ENCODE peak calls at places on chromosomes 6 and 20, in seven cellular contexts. One of them, this sample, is unnamed. For H3K36me3, the result is how much of the 10 kb centered on the place peaks cover.

GRCh38 chr6:90295854-90296345 is 743 bp downstream of the BACH2 start:
- DNase-seq in K562: peak
- DNase-seq in GM06990: peak
- DNase-seq in spleen: peak
- DNase-seq in heart left ventricle: peak
- DNase-seq in hepatocyte: peak
- DNase-seq in heart right ventricle: peak
- DNase-seq in this sample: peak

GRCh38 chr6:130981409-130981808 is 81.6 kb downstream of the EPB41L2 start:
- DNase-seq in hepatocyte: peak
- DNase-seq in GM06990: no peak
- DNase-seq in heart right ventricle: peak
- DNase-seq in K562: no peak
- DNase-seq in spleen: no peak
- DNase-seq in heart left ventricle: peak
- DNase-seq in this sample: no peak

GRCh38 chr6:132357120-132357519 is 44.2 kb downstream of the MOXD1 start:
- DNase-seq in heart right ventricle: no peak
- DNase-seq in GM06990: no peak
- DNase-seq in K562: no peak
- DNase-seq in spleen: no peak
- DNase-seq in heart left ventricle: no peak
- DNase-seq in hepatocyte: no peak
- DNase-seq in this sample: no peak

GRCh38 chr20:9280654-9281053 is 211.8 kb downstream of the PLCB4 start:
- DNase-seq in heart right ventricle: no peak
- DNase-seq in spleen: no peak
- DNase-seq in K562: no peak
- DNase-seq in hepatocyte: no peak
- DNase-seq in GM06990: no peak
- DNase-seq in heart left ventricle: no peak
- DNase-seq in this sample: no peak

GRCh38 chr20:47235111-47235510 is 121.4 kb downstream of the ZMYND8 start:
- DNase-seq in heart right ventricle: no peak
- DNase-seq in hepatocyte: no peak
- DNase-seq in heart left ventricle: no peak
- DNase-seq in GM06990: no peak
- DNase-seq in spleen: no peak
- DNase-seq in K562: no peak
- DNase-seq in this sample: no peak

GRCh38 chr20:45779011-45779915 is 12.4 kb downstream of the WFDC3 start:
- DNase-seq in spleen: no peak
- DNase-seq in hepatocyte: peak
- DNase-seq in heart right ventricle: peak
- DNase-seq in heart left ventricle: peak
- DNase-seq in GM06990: no peak
- DNase-seq in K562: no peak
- DNase-seq in this sample: no peak

GRCh38 chr20:37414133-37414532 is 68.2 kb downstream of the SRC start:
- DNase-seq in GM06990: no peak
- DNase-seq in K562: no peak
- DNase-seq in heart right ventricle: no peak
- DNase-seq in hepatocyte: no peak
- DNase-seq in heart left ventricle: no peak
- DNase-seq in spleen: no peak
- DNase-seq in this sample: no peak

GRCh38 chr20:25057234-25058050 is 497 bp downstream of the ACSS1 start:
- DNase-seq in spleen: peak
- DNase-seq in GM06990: peak
- DNase-seq in hepatocyte: peak
- DNase-seq in heart left ventricle: peak
- DNase-seq in K562: peak
- DNase-seq in heart right ventricle: peak
- DNase-seq in this sample: peak

GRCh38 chr6:53598584-53598983 is 53.7 kb upstream of the GCLC start:
- DNase-seq in hepatocyte: peak
- DNase-seq in heart left ventricle: no peak
- DNase-seq in K562: no peak
- DNase-seq in heart right ventricle: no peak
- DNase-seq in spleen: no peak
- DNase-seq in GM06990: no peak
- DNase-seq in this sample: no peak

GRCh38 chr6:68559052-68559451 is 76.0 kb upstream of the ADGRB3 start:
- DNase-seq in K562: no peak
- DNase-seq in heart left ventricle: no peak
- DNase-seq in GM06990: no peak
- DNase-seq in hepatocyte: no peak
- DNase-seq in heart right ventricle: no peak
- DNase-seq in spleen: no peak
- DNase-seq in this sample: peak
- TF ChIP-seq CTCF in K562: no peak
- TF ChIP-seq CTCF in heart left ventricle: no peak
- TF ChIP-seq CTCF in GM06990: no peak
- TF ChIP-seq CTCF in hepatocyte: no peak
- TF ChIP-seq CTCF in heart right ventricle: no peak
- TF ChIP-seq CTCF in spleen: no peak
- TF ChIP-seq CTCF in this sample: no peak

GRCh38 chr6:25136879-25137278 is 142.3 kb upstream of the CARMIL1 start:
- DNase-seq in heart left ventricle: peak
- DNase-seq in spleen: no peak
- DNase-seq in heart right ventricle: peak
- DNase-seq in K562: no peak
- DNase-seq in hepatocyte: no peak
- DNase-seq in GM06990: no peak
- DNase-seq in this sample: no peak
- H3K4me3 ChIP-seq in heart left ventricle: peak
- H3K4me3 ChIP-seq in spleen: peak
- H3K4me3 ChIP-seq in heart right ventricle: peak
- H3K4me3 ChIP-seq in K562: no peak
- H3K4me3 ChIP-seq in hepatocyte: no peak
- H3K4me3 ChIP-seq in GM06990: peak
- H3K4me3 ChIP-seq in this sample: no peak

GRCh38 chr6:43202451-43202850 is 20.5 kb downstream of the CUL9 start:
- DNase-seq in K562: no peak
- DNase-seq in spleen: no peak
- DNase-seq in hepatocyte: no peak
- DNase-seq in GM06990: no peak
- DNase-seq in heart right ventricle: no peak
- DNase-seq in heart left ventricle: no peak
- DNase-seq in this sample: no peak
- H3K36me3 ChIP-seq in K562: under half
- H3K36me3 ChIP-seq in spleen: under half
- H3K36me3 ChIP-seq in hepatocyte: under half
- H3K36me3 ChIP-seq in GM06990: under half
- H3K36me3 ChIP-seq in heart right ventricle: half or more
- H3K36me3 ChIP-seq in heart left ventricle: under half
- H3K36me3 ChIP-seq in this sample: under half

GRCh38 chr20:50277064-50277415 is 86.4 kb downstream of the CEBPB start:
- DNase-seq in GM06990: no peak
- DNase-seq in heart left ventricle: no peak
- DNase-seq in spleen: peak
- DNase-seq in hepatocyte: no peak
- DNase-seq in K562: no peak
- DNase-seq in heart right ventricle: no peak
- DNase-seq in this sample: no peak

GRCh38 chr20:50279988-50280850 is 89.6 kb downstream of the CEBPB start:
- DNase-seq in heart left ventricle: no peak
- DNase-seq in hepatocyte: no peak
- DNase-seq in spleen: peak
- DNase-seq in GM06990: no peak
- DNase-seq in heart right ventricle: no peak
- DNase-seq in K562: no peak
- DNase-seq in this sample: no peak

GRCh38 chr20:50277460-50278376 is 87.1 kb downstream of the CEBPB start:
- DNase-seq in spleen: peak
- DNase-seq in K562: no peak
- DNase-seq in heart right ventricle: no peak
- DNase-seq in heart left ventricle: no peak
- DNase-seq in GM06990: no peak
- DNase-seq in hepatocyte: no peak
- DNase-seq in this sample: no peak

GRCh38 chr20:50278377-50278683 is 87.7 kb downstream of the CEBPB start:
- DNase-seq in heart right ventricle: no peak
- DNase-seq in spleen: peak
- DNase-seq in K562: no peak
- DNase-seq in GM06990: no peak
- DNase-seq in hepatocyte: no peak
- DNase-seq in heart left ventricle: no peak
- DNase-seq in this sample: no peak

GRCh38 chr20:50278684-50279531 is 88.3 kb downstream of the CEBPB start:
- DNase-seq in heart left ventricle: peak
- DNase-seq in K562: peak
- DNase-seq in heart right ventricle: peak
- DNase-seq in GM06990: no peak
- DNase-seq in spleen: peak
- DNase-seq in hepatocyte: peak
- DNase-seq in this sample: peak
- TF ChIP-seq CTCF in heart left ventricle: peak
- TF ChIP-seq CTCF in K562: peak
- TF ChIP-seq CTCF in heart right ventricle: peak
- TF ChIP-seq CTCF in GM06990: no peak
- TF ChIP-seq CTCF in spleen: peak
- TF ChIP-seq CTCF in hepatocyte: no peak
- TF ChIP-seq CTCF in this sample: peak

GRCh38 chr20:50821994-50822393 is 27.1 kb downstream of the BCAS4 start:
- DNase-seq in spleen: no peak
- DNase-seq in heart right ventricle: no peak
- DNase-seq in GM06990: peak
- DNase-seq in hepatocyte: no peak
- DNase-seq in K562: no peak
- DNase-seq in heart left ventricle: no peak
- DNase-seq in this sample: no peak

GRCh38 chr20:50820515-50821256 is 25.8 kb downstream of the BCAS4 start:
- DNase-seq in spleen: no peak
- DNase-seq in heart right ventricle: no peak
- DNase-seq in GM06990: no peak
- DNase-seq in K562: no peak
- DNase-seq in heart left ventricle: no peak
- DNase-seq in hepatocyte: no peak
- DNase-seq in this sample: no peak

GRCh38 chr20:50819344-50819743 is 24.5 kb downstream of the BCAS4 start:
- DNase-seq in K562: no peak
- DNase-seq in GM06990: no peak
- DNase-seq in heart right ventricle: no peak
- DNase-seq in spleen: no peak
- DNase-seq in heart left ventricle: no peak
- DNase-seq in hepatocyte: no peak
- DNase-seq in this sample: no peak

GRCh38 chr20:50823319-50823718 is 28.5 kb downstream of the BCAS4 start:
- DNase-seq in hepatocyte: no peak
- DNase-seq in K562: no peak
- DNase-seq in GM06990: no peak
- DNase-seq in spleen: no peak
- DNase-seq in heart left ventricle: no peak
- DNase-seq in heart right ventricle: no peak
- DNase-seq in this sample: no peak

DNA sequence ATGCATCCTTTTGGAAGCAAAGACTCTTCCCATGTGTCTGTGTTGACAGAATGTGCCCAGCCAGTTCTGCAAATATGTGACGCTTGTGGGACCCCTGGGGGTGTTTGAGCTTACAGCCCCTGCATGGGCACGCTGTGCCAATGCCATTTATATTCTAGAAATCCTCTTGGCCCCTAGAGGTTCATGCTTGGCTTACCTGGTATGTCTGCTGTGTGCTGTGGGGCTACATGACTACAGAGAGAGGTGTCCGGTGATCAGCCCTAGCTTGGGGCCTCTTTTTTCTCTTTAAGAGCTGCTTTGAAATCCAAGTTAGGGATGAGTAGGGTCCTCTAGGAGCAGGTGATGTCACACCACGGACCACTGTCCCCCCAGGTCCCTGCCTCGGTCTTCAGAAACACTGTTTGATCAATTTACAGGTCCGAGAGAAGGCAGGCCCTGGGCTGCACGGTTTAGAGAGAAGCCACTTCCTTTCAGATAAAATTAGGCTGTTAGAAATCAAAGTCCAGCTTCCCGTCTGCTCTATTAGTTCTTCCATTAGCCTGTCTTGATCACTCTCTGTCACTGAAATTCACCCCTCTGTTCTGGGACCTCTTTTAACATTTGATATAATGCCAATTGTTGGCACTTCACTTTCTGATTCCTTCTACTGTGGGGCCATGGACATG is 26.5 kb downstream of the BCAS4 start:
- DNase-seq in spleen: no peak
- DNase-seq in heart left ventricle: no peak
- DNase-seq in GM06990: no peak
- DNase-seq in K562: no peak
- DNase-seq in heart right ventricle: no peak
- DNase-seq in hepatocyte: no peak
- DNase-seq in this sample: no peak
- H3K4me3 ChIP-seq in spleen: no peak
- H3K4me3 ChIP-seq in heart left ventricle: no peak
- H3K4me3 ChIP-seq in GM06990: no peak
- H3K4me3 ChIP-seq in K562: no peak
- H3K4me3 ChIP-seq in heart right ventricle: no peak
- H3K4me3 ChIP-seq in hepatocyte: no peak
- H3K4me3 ChIP-seq in this sample: no peak

GRCh38 chr6:3137057-3137777 is 18.7 kb downstream of the BPHL start:
- DNase-seq in K562: no peak
- DNase-seq in heart right ventricle: no peak
- DNase-seq in GM06990: no peak
- DNase-seq in spleen: no peak
- DNase-seq in heart left ventricle: no peak
- DNase-seq in hepatocyte: no peak
- DNase-seq in this sample: no peak
- H3K36me3 ChIP-seq in K562: under half
- H3K36me3 ChIP-seq in heart right ventricle: half or more
- H3K36me3 ChIP-seq in GM06990: under half
- H3K36me3 ChIP-seq in spleen: under half
- H3K36me3 ChIP-seq in heart left ventricle: under half
- H3K36me3 ChIP-seq in hepatocyte: under half
- H3K36me3 ChIP-seq in this sample: under half

DNA sequence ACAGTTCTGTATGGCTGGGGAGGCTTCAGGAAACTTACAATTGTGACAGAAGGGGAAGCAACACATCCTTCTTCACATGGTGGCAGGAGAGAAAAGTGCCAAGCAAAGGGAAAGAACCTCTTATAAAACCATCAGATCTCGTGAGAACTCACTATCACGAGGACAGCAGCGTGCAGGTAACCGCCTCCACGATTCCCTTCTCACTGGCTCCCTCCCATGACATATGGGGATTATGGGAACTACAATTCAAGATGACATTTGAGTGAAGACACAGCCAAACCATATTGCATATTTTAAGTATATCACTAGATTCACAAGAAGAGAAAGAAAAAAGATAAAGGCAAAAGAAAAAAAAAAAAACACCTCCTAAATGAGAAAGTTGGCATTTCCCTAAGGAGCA is 431.9 kb upstream of the RGS17 start:
- DNase-seq in spleen: no peak
- DNase-seq in K562: no peak
- DNase-seq in GM06990: no peak
- DNase-seq in hepatocyte: no peak
- DNase-seq in heart right ventricle: no peak
- DNase-seq in heart left ventricle: no peak
- DNase-seq in this sample: no peak
- TF ChIP-seq CTCF in spleen: no peak
- TF ChIP-seq CTCF in K562: no peak
- TF ChIP-seq CTCF in GM06990: no peak
- TF ChIP-seq CTCF in hepatocyte: no peak
- TF ChIP-seq CTCF in heart right ventricle: no peak
- TF ChIP-seq CTCF in heart left ventricle: no peak
- TF ChIP-seq CTCF in this sample: no peak

This sample was measured in WERI-Rb-1.